ENCODE peak calls at places on chromosome 7, in seven cellular contexts. One of them, this sample, is unnamed.

GRCh38 chr7:80134105-80134535 is 511 bp upstream of the GNAI1 start:
- DNase-seq in mesendoderm: no peak
- DNase-seq in ACHN: no peak
- DNase-seq in psoas muscle: no peak
- DNase-seq in NCI-H2081 treated with DMSO at 0.1 percent for 48 hours: no peak
- DNase-seq in colonic mucosa: no peak
- DNase-seq in endothelial cell of umbilical vein: peak
- DNase-seq in this sample: no peak

GRCh38 chr7:115749924-115750323 is 280.6 kb downstream of the TFEC start:
- DNase-seq in mesendoderm: no peak
- DNase-seq in ACHN: no peak
- DNase-seq in psoas muscle: no peak
- DNase-seq in NCI-H2081 treated with DMSO at 0.1 percent for 48 hours: no peak
- DNase-seq in colonic mucosa: no peak
- DNase-seq in endothelial cell of umbilical vein: no peak
- DNase-seq in this sample: no peak

GRCh38 chr7:7793921-7794320 is 75.5 kb upstream of the RPA3 start:
- DNase-seq in mesendoderm: no peak
- DNase-seq in ACHN: no peak
- DNase-seq in psoas muscle: no peak
- DNase-seq in NCI-H2081 treated with DMSO at 0.1 percent for 48 hours: no peak
- DNase-seq in colonic mucosa: no peak
- DNase-seq in endothelial cell of umbilical vein: peak
- DNase-seq in this sample: no peak

GRCh38 chr7:132709971-132710567 is 133.8 kb upstream of the PLXNA4 start:
- DNase-seq in mesendoderm: peak
- DNase-seq in ACHN: peak
- DNase-seq in psoas muscle: no peak
- DNase-seq in NCI-H2081 treated with DMSO at 0.1 percent for 48 hours: no peak
- DNase-seq in colonic mucosa: no peak
- DNase-seq in endothelial cell of umbilical vein: peak
- DNase-seq in this sample: no peak

GRCh38 chr7:91722831-91723230 is 157.7 kb downstream of the MTERF1 start:
- DNase-seq in mesendoderm: no peak
- DNase-seq in ACHN: no peak
- DNase-seq in psoas muscle: no peak
- DNase-seq in NCI-H2081 treated with DMSO at 0.1 percent for 48 hours: no peak
- DNase-seq in colonic mucosa: no peak
- DNase-seq in endothelial cell of umbilical vein: no peak
- DNase-seq in this sample: no peak

GRCh38 chr7:3200504-3200903 is 100.5 kb upstream of the SDK1 start:
- DNase-seq in mesendoderm: peak
- DNase-seq in ACHN: peak
- DNase-seq in psoas muscle: no peak
- DNase-seq in NCI-H2081 treated with DMSO at 0.1 percent for 48 hours: no peak
- DNase-seq in colonic mucosa: peak
- DNase-seq in endothelial cell of umbilical vein: peak
- DNase-seq in this sample: no peak

GRCh38 chr7:23055582-23056178 is 41.8 kb upstream of the HYCC1 start:
- DNase-seq in mesendoderm: peak
- DNase-seq in ACHN: peak
- DNase-seq in psoas muscle: no peak
- DNase-seq in NCI-H2081 treated with DMSO at 0.1 percent for 48 hours: peak
- DNase-seq in colonic mucosa: peak
- DNase-seq in endothelial cell of umbilical vein: peak
- DNase-seq in this sample: peak

GRCh38 chr7:116454377-116454776 is 45.2 kb upstream of the CAV2 start:
- DNase-seq in mesendoderm: no peak
- DNase-seq in ACHN: no peak
- DNase-seq in psoas muscle: no peak
- DNase-seq in NCI-H2081 treated with DMSO at 0.1 percent for 48 hours: no peak
- DNase-seq in colonic mucosa: no peak
- DNase-seq in endothelial cell of umbilical vein: no peak
- DNase-seq in this sample: no peak

GRCh38 chr7:137919987-137920386 is 73.2 kb upstream of the DGKI start:
- DNase-seq in mesendoderm: peak
- DNase-seq in ACHN: no peak
- DNase-seq in psoas muscle: no peak
- DNase-seq in NCI-H2081 treated with DMSO at 0.1 percent for 48 hours: no peak
- DNase-seq in colonic mucosa: no peak
- DNase-seq in endothelial cell of umbilical vein: no peak
- DNase-seq in this sample: no peak

GRCh38 chr7:96045919-96046318 is 273.6 kb downstream of the DYNC1I1 start:
- DNase-seq in mesendoderm: peak
- DNase-seq in ACHN: no peak
- DNase-seq in psoas muscle: no peak
- DNase-seq in NCI-H2081 treated with DMSO at 0.1 percent for 48 hours: peak
- DNase-seq in colonic mucosa: no peak
- DNase-seq in endothelial cell of umbilical vein: no peak
- DNase-seq in this sample: no peak

GRCh38 chr7:34107306-34107705 is 202.0 kb downstream of the BMPER start:
- DNase-seq in mesendoderm: no peak
- DNase-seq in ACHN: no peak
- DNase-seq in psoas muscle: no peak
- DNase-seq in NCI-H2081 treated with DMSO at 0.1 percent for 48 hours: no peak
- DNase-seq in colonic mucosa: no peak
- DNase-seq in endothelial cell of umbilical vein: no peak
- DNase-seq in this sample: no peak

GRCh38 chr7:79828866-79829265 is 305.8 kb upstream of the GNAI1 start:
- DNase-seq in mesendoderm: no peak
- DNase-seq in ACHN: no peak
- DNase-seq in psoas muscle: no peak
- DNase-seq in NCI-H2081 treated with DMSO at 0.1 percent for 48 hours: no peak
- DNase-seq in colonic mucosa: no peak
- DNase-seq in endothelial cell of umbilical vein: no peak
- DNase-seq in this sample: no peak